ENCODE peak calls at places on chromosomes 11 and 22, in six cellular contexts. A, Q, L, N, P and V are unnamed samples.

GRCh38 chr11:108084811-108085210 is 36.6 kb upstream of the ACAT1 start:
- DNase-seq in A (no peak), Q (no peak), L (no peak), N (no peak), P (no peak), V (no peak)

GRCh38 chr22:41922336-41922735 is 4.3 kb downstream of the TNFRSF13C start:
- DNase-seq in A (no peak), Q (no peak), L (no peak), N (no peak), P (no peak), V (no peak)

GRCh38 chr22:46649176-46650077 is 29.2 kb downstream of the GRAMD4 start:
- DNase-seq in A (no peak), Q (no peak), L (no peak), N (peak; percentile 95), P (no peak), V (no peak)

GRCh38 chr11:104700609-104701008 is 197.7 kb downstream of the CASP12 start:
- DNase-seq in A (no peak), Q (no peak), L (no peak), N (peak; percentile 58), P (no peak), V (no peak)

GRCh38 chr11:34194576-34195335 is 89.3 kb downstream of the NAT10 start:
- DNase-seq in A (no peak), Q (no peak), L (no peak), N (no peak), P (no peak), V (peak; percentile 63)

GRCh38 chr11:27571151-27571840 is 64.7 kb upstream of the LIN7C start:
- DNase-seq in A (no peak), Q (no peak), L (no peak), N (peak; percentile 85), P (no peak), V (peak; percentile 10)

GRCh38 chr22:30115705-30116104 is 35.4 kb downstream of the HORMAD2 start:
- DNase-seq in A (no peak), Q (no peak), L (no peak), N (no peak), P (no peak), V (peak; percentile 3)

GRCh38 chr11:6943131-6943530 is 16.9 kb downstream of the ZNF215 start:
- DNase-seq in A (no peak), Q (no peak), L (no peak), N (peak; percentile 35), P (no peak), V (no peak)

GRCh38 chr11:115425243-115425642 is 79.0 kb downstream of the CADM1 start:
- DNase-seq in A (no peak), Q (no peak), L (no peak), N (no peak), P (no peak), V (no peak)

GRCh38 chr11:72569966-72570892 is 104.0 kb downstream of the PDE2A start:
- DNase-seq in A (no peak), Q (no peak), L (no peak), N (peak; percentile 79), P (no peak), V (no peak)

GRCh38 chr22:29635734-29636357 is 32.4 kb downstream of the NF2 start:
- DNase-seq in A (no peak), Q (peak; percentile 64), L (no peak), N (peak; percentile 79), P (no peak), V (peak; percentile 69)

GRCh38 chr11:46724088-46724487 is 5.1 kb downstream of the F2 start:
- DNase-seq in A (no peak), Q (no peak), L (no peak), N (no peak), P (no peak), V (no peak)

GRCh38 chr11:10900686-10901415 is 43.0 kb upstream of the ZBED5 start:
- DNase-seq in A (no peak), Q (no peak), L (no peak), N (peak; percentile 78), P (no peak), V (no peak)

GRCh38 chr22:50730013-50730891 is 7.8 kb upstream of the ACR start:
- DNase-seq in A (peak; percentile 64), Q (no peak), L (peak; percentile 13), N (no peak), P (peak; percentile 4), V (no peak)

GRCh38 chr11:94749367-94749766 is 18.8 kb upstream of the AMOTL1 start:
- DNase-seq in A (no peak), Q (no peak), L (no peak), N (no peak), P (no peak), V (no peak)

GRCh38 chr22:17770180-17771077 is 3.8 kb downstream of the BID start:
- DNase-seq in A (no peak), Q (no peak), L (no peak), N (no peak), P (no peak), V (no peak)

GRCh38 chr11:59953463-59954218 is 10.2 kb upstream of the OOSP4A start:
- DNase-seq in A (no peak), Q (no peak), L (no peak), N (no peak), P (no peak), V (no peak)

GRCh38 chr11:48141475-48142100 is 75.0 kb upstream of the OR4B1 start:
- DNase-seq in A (no peak), Q (no peak), L (no peak), N (no peak), P (no peak), V (no peak)

GRCh38 chr11:134480129-134480652 is 68.1 kb upstream of the B3GAT1 start:
- DNase-seq in A (peak; percentile 18), Q (no peak), L (no peak), N (no peak), P (no peak), V (no peak)

GRCh38 chr11:84249344-84250135 is 963.4 kb upstream of the CCDC90B start:
- DNase-seq in A (no peak), Q (no peak), L (no peak), N (peak; percentile 17), P (no peak), V (no peak)

GRCh38 chr22:32144875-32145274 is 14.2 kb downstream of the C22orf42 start:
- DNase-seq in A (no peak), Q (no peak), L (no peak), N (no peak), P (no peak), V (no peak)

GRCh38 chr22:39309881-39310714 is 9.3 kb downstream of the RPL3 start:
- DNase-seq in A (no peak), Q (no peak), L (no peak), N (peak; percentile 69), P (no peak), V (peak; percentile 70)

GRCh38 chr22:39311592-39312400 is 7.6 kb downstream of the RPL3 start:
- DNase-seq in A (no peak), Q (no peak), L (no peak), N (no peak), P (no peak), V (peak; percentile 48)

GRCh38 chr22:39308614-39309363 is 10.6 kb downstream of the RPL3 start:
- DNase-seq in A (no peak), Q (peak; percentile 88), L (peak; percentile 84), N (peak; percentile 98), P (peak; percentile 46), V (peak; percentile 86)

GRCh38 chr22:39306456-39307361 is 12.7 kb downstream of the RPL3 start:
- DNase-seq in A (no peak), Q (peak; percentile 71), L (no peak), N (peak; percentile 18), P (peak; percentile 45), V (peak; percentile 67)

DNA sequence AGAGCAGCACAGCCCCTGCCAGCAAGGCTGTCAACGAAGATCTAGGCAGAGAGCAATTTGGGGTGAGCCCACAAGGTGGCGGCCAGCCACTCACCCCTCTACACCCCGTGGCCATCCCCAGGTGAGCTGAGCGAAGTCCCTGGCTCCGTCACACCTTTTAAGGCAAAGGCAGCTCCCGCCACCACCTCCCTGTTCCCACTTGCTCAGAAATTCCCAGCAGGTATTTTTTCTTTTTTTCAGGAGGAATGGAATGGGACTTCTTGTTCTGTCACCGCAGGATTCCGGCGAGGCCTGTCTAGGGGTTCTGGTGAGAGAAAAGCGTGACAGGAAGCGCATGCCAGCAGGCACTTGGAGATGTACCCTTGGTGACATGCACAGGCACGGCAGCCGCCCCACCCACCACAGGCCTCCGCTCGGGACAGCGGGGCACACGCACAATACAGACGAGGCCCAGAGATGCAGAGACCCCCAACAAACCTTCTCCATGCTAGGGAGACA is 10.0 kb downstream of the RPL3 start:
- DNase-seq in A (no peak), Q (no peak), L (no peak), N (peak; percentile 16), P (no peak), V (peak; percentile 89)
- H3K4me3 ChIP-seq in A (no peak overlapping the region), Q (no peak overlapping the region), L (no peak overlapping the region), N (no peak overlapping the region), P (no peak overlapping the region), V (no peak overlapping the region)

GRCh38 chr11:128290106-128290840 is 297.1 kb downstream of the ETS1 start:
- DNase-seq in A (peak; percentile 67), Q (peak; percentile 77), L (peak; percentile 67), N (peak; percentile 93), P (peak; percentile 86), V (peak; percentile 69)
- H3K4me3 ChIP-seq in A (peak overlapping the region; percentile 29), Q (no peak overlapping the region), L (no peak overlapping the region), N (no peak overlapping the region), P (no peak overlapping the region), V (no peak overlapping the region)

DNA sequence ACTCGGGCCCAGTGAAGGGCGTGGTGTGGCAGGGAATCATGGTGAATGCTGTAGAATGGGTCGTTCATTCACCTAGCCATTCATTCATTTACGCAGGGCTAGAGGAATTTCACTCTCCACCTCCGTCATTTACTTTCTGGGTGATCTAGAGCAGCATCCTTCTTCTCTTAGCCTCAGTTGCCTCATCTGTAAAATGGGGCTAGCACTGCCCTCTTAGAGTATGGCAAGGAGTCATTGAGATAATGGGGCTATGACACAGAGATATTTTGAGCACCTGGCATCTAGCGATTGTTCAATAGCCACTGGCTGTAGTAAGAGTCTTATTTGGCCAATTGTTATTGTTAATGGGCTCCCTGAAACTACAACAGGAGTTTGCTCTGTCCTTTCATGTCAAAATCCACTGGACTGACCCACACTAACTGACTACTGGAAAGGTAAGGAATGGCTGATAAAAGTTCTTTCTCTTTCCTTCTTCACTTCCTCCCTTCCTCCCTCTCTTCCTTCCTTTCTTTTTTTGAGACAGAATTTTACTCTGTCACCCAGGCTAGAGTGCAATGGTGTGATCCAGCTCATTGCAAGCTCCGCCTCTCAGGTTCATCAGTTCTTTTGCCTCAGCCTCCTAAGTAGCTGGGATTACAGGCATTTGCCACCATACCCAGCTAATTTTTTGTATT is 85.4 kb downstream of the IGLL1 start:
- DNase-seq in A (no peak), Q (no peak), L (no peak), N (no peak), P (no peak), V (no peak)
- H3K4me3 ChIP-seq in A (no peak overlapping the region), Q (no peak overlapping the region), L (no peak overlapping the region), N (no peak overlapping the region), P (no peak overlapping the region), V (no peak overlapping the region)

GRCh38 chr22:27099896-27100295 is 442.5 kb downstream of the MIAT start:
- DNase-seq in A (no peak), Q (no peak), L (no peak), N (no peak), P (no peak), V (peak; percentile 35)

GRCh38 chr22:27097933-27098332 is 440.5 kb downstream of the MIAT start:
- DNase-seq in A (no peak), Q (no peak), L (no peak), N (no peak), P (no peak), V (peak; percentile 71)

GRCh38 chr22:27101288-27101687 is 443.9 kb downstream of the MIAT start:
- DNase-seq in A (no peak), Q (no peak), L (no peak), N (no peak), P (no peak), V (no peak)

GRCh38 chr22:27100323-27100722 is 442.9 kb downstream of the MIAT start:
- DNase-seq in A (no peak), Q (no peak), L (no peak), N (no peak), P (no peak), V (no peak)

GRCh38 chr22:27100789-27101188 is 443.4 kb downstream of the MIAT start:
- DNase-seq in A (no peak), Q (no peak), L (no peak), N (no peak), P (no peak), V (peak; percentile 58)
- H3K4me3 ChIP-seq in A (no peak overlapping the region), Q (no peak overlapping the region), L (no peak overlapping the region), N (no peak overlapping the region), P (no peak overlapping the region), V (no peak overlapping the region)